ENCODE peak calls at places on chromosomes 2 and 18, in four cellular contexts. E is HEK293T, W is K562, X is GM12878. R is an unnamed sample.
A peak's percentile ranks its signal among the peaks of the same experiment; 100 is the strongest.

GRCh38 chr2:185222311-185222710 is 516.3 kb upstream of the FSIP2 start:
- DNase-seq in E (no peak), W (no peak), X (no peak), R (no peak)

GRCh38 chr2:172281648-172282576 is 145.5 kb upstream of the ITGA6 start:
- DNase-seq in E (no peak), W (no peak), X (no peak), R (no peak)

GRCh38 chr2:101339236-101339865 is 30.9 kb upstream of the RNF149 start:
- DNase-seq in E (no peak), W (no peak), X (no peak), R (no peak)

GRCh38 chr2:54499666-54500065 is 43.5 kb downstream of the SPTBN1 start:
- DNase-seq in E (no peak), W (no peak), X (no peak), R (no peak)

GRCh38 chr2:234747833-234748559 is 203.8 kb upstream of the SH3BP4 start:
- DNase-seq in E (no peak), W (no peak), X (no peak), R (no peak)

GRCh38 chr2:131039908-131040660 is 53.2 kb downstream of the FAM168B start:
- DNase-seq in E (no peak), W (no peak), X (no peak), R (no peak)

GRCh38 chr2:200700856-200701255 is 110.9 kb upstream of the BZW1 start:
- DNase-seq in E (no peak), W (no peak), X (no peak), R (no peak)

GRCh38 chr18:49332679-49333078 is 127.8 kb downstream of the DYM start:
- DNase-seq in E (no peak), W (no peak), X (no peak), R (no peak)

GRCh38 chr2:16441431-16441830 is 224.2 kb downstream of the CYRIA start:
- DNase-seq in E (no peak), W (no peak), X (no peak), R (no peak)

GRCh38 chr18:62716679-62717058 is 1.3 kb downstream of the PHLPP1 start:
- DNase-seq in E (peak; percentile 16), W (peak; percentile 22), X (no peak), R (no peak)

GRCh38 chr2:27251786-27252185 is 11.1 kb downstream of the SLC30A3 start:
- DNase-seq in E (no peak), W (no peak), X (no peak), R (no peak)

GRCh38 chr2:46187112-46187618 is 110.0 kb upstream of the EPAS1 start:
- DNase-seq in E (no peak), W (no peak), X (peak; percentile 70), R (peak; percentile 86)

GRCh38 chr2:20393986-20394385 is 43.3 kb upstream of the PUM2 start:
- DNase-seq in E (no peak), W (no peak), X (no peak), R (no peak)

GRCh38 chr2:181054256-181054655 is 73.9 kb downstream of the UBE2E3 start:
- DNase-seq in E (no peak), W (no peak), X (no peak), R (no peak)

GRCh38 chr18:35750929-35751328 is 169.4 kb downstream of the GALNT1 start:
- DNase-seq in E (no peak), W (no peak), X (no peak), R (no peak)

GRCh38 chr2:111071480-111072143 is 49.1 kb upstream of the BCL2L11 start:
- DNase-seq in E (no peak), W (no peak), X (peak; percentile 35), R (no peak)

GRCh38 chr2:200411831-200412230 is 98.0 kb downstream of the KCTD18 start:
- DNase-seq in E (no peak), W (no peak), X (no peak), R (peak; percentile 13)

GRCh38 chr2:231685349-231686191 is 22.8 kb upstream of the PTMA start:
- DNase-seq in E (no peak), W (no peak), X (no peak), R (peak; percentile 61)

GRCh38 chr2:238376884-238377391 is 49.8 kb upstream of the ASB1 start:
- DNase-seq in E (no peak), W (no peak), X (no peak), R (no peak)

GRCh38 chr18:44098551-44099098 is 582.1 kb upstream of the SETBP1 start:
- DNase-seq in E (peak; percentile 6), W (no peak), X (no peak), R (no peak)

GRCh38 chr18:76490701-76491171 is 4.3 kb downstream of the ZNF516 start:
- DNase-seq in E (no peak), W (no peak), X (no peak), R (no peak)

GRCh38 chr2:165870346-165870745 is 76.3 kb upstream of the GALNT3 start:
- DNase-seq in E (no peak), W (no peak), X (no peak), R (peak; percentile 13)

GRCh38 chr2:85828725-85829124 is 60.1 kb downstream of the ST3GAL5 start:
- DNase-seq in E (no peak), W (no peak), X (no peak), R (no peak)

GRCh38 chr2:85826990-85827878 is 61.6 kb downstream of the ST3GAL5 start:
- DNase-seq in E (peak; percentile 81), W (peak; percentile 77), X (no peak), R (peak; percentile 48)

GRCh38 chr2:85831735-85832134 is 57.1 kb downstream of the ST3GAL5 start:
- DNase-seq in E (no peak), W (no peak), X (no peak), R (no peak)

GRCh38 chr2:85827879-85828569 is 60.8 kb downstream of the ST3GAL5 start:
- DNase-seq in E (no peak), W (no peak), X (no peak), R (no peak)

GRCh38 chr2:85830645-85831044 is 58.1 kb downstream of the ST3GAL5 start:
- DNase-seq in E (no peak), W (no peak), X (no peak), R (no peak)
- TF ChIP-seq TARDBP in E (no peak), W (no peak), X (no peak), R (no peak)

DNA sequence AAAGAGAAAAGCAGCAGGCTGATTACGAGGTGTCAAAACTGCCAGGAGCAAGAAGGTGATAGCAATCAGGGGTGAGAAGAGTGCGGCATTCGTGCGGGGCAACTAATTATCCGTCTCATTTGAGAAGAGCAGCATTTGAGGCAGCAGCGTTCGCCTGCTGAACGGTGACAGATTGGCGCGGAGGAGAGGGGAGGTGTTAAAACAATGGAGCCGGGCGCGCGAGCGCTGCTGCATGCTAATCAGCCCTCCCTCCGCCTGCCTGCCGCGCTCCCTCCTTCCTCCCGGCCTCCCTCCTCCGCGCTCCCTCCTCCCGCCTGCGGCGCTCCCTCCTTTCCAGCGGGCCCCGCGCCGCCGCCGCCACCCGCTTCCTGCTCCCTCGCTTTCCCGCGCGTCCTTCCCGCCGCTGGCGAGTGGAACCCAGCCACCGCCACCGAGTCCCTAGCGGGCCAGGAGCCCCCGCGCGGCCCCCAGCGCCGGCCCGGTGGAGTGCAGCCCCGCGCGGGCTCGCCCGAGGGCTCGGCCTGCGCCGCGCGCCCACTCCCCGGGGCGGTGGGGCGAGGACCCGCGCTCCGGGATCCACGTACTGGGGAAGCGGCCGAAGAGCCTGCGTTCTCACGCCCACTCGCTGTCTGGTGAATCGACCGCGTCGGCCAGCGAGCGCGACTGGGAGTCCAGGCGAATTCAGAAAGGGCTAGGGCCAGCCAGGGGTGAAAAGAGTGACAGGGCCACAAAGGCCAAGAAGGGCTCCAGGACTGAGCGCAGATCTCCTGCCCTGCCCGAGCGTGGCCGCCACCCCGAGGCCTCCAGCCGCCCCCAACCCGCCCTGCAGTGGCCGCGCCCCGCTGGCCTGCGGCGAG is 69.4 kb upstream of the PSMD14 start:
- DNase-seq in E (peak; percentile 12), W (no peak), X (no peak), R (no peak)
- TF ChIP-seq TARDBP in E (no peak), W (no peak), X (no peak), R (no peak)

GRCh38 chr2:220034356-220035121 is 407.1 kb downstream of the SLC4A3 start:
- DNase-seq in E (no peak), W (no peak), X (no peak), R (no peak)

GRCh38 chr2:220025207-220025606 is 397.8 kb downstream of the SLC4A3 start:
- DNase-seq in E (no peak), W (no peak), X (no peak), R (no peak)

GRCh38 chr2:220033546-220033945 is 406.1 kb downstream of the SLC4A3 start:
- DNase-seq in E (no peak), W (no peak), X (no peak), R (no peak)

GRCh38 chr2:220029013-220029412 is 401.6 kb downstream of the SLC4A3 start:
- DNase-seq in E (no peak), W (no peak), X (no peak), R (no peak)
- TF ChIP-seq TARDBP in E (no peak), W (no peak), X (no peak), R (no peak)

GRCh38 chr2:13651684-13652131 is 935.0 kb downstream of the TRIB2 start:
- DNase-seq in E (no peak), W (no peak), X (peak; percentile 49), R (no peak)
- TF ChIP-seq TARDBP in E (no peak), W (no peak), X (no peak), R (no peak)